ENCODE peak calls at places on chromosomes 5 and 9, in ten cellular contexts. One of them, this sample, is unnamed.

GRCh38 chr9:126380447-126380846 is 53.8 kb downstream of the MVB12B start:
- DNase-seq in uterus: no peak
- DNase-seq in heart right ventricle: no peak
- DNase-seq in A549: no peak
- DNase-seq in HCT116: no peak
- DNase-seq in fibroblast of lung: no peak
- DNase-seq in mesothelial cell of epicardium: no peak
- DNase-seq in lung: no peak
- DNase-seq in AG10803: no peak
- DNase-seq in upper lobe of left lung: no peak
- DNase-seq in this sample: no peak

GRCh38 chr5:169667896-169668674 is 31.0 kb downstream of the DOCK2 start:
- DNase-seq in uterus: no peak
- DNase-seq in heart right ventricle: no peak
- DNase-seq in A549: peak
- DNase-seq in HCT116: no peak
- DNase-seq in fibroblast of lung: peak
- DNase-seq in mesothelial cell of epicardium: no peak
- DNase-seq in lung: no peak
- DNase-seq in AG10803: peak
- DNase-seq in upper lobe of left lung: no peak
- DNase-seq in this sample: no peak

GRCh38 chr9:115350548-115350947 is 232.6 kb upstream of the TNC start:
- DNase-seq in uterus: no peak
- DNase-seq in heart right ventricle: no peak
- DNase-seq in A549: no peak
- DNase-seq in HCT116: no peak
- DNase-seq in fibroblast of lung: no peak
- DNase-seq in mesothelial cell of epicardium: no peak
- DNase-seq in lung: no peak
- DNase-seq in AG10803: no peak
- DNase-seq in upper lobe of left lung: no peak
- DNase-seq in this sample: no peak

GRCh38 chr5:168066536-168067208 is 224.8 kb upstream of the WWC1 start:
- DNase-seq in uterus: no peak
- DNase-seq in heart right ventricle: no peak
- DNase-seq in A549: no peak
- DNase-seq in HCT116: no peak
- DNase-seq in fibroblast of lung: peak
- DNase-seq in mesothelial cell of epicardium: no peak
- DNase-seq in lung: no peak
- DNase-seq in AG10803: no peak
- DNase-seq in upper lobe of left lung: no peak
- DNase-seq in this sample: no peak

GRCh38 chr5:15797116-15797515 is 297.1 kb downstream of the FBXL7 start:
- DNase-seq in uterus: no peak
- DNase-seq in heart right ventricle: no peak
- DNase-seq in A549: no peak
- DNase-seq in HCT116: no peak
- DNase-seq in fibroblast of lung: no peak
- DNase-seq in mesothelial cell of epicardium: no peak
- DNase-seq in lung: no peak
- DNase-seq in AG10803: no peak
- DNase-seq in upper lobe of left lung: no peak
- DNase-seq in this sample: no peak

GRCh38 chr5:141604318-141604717 is 14.5 kb downstream of the DIAPH1 start:
- DNase-seq in uterus: peak
- DNase-seq in heart right ventricle: peak
- DNase-seq in A549: peak
- DNase-seq in HCT116: peak
- DNase-seq in fibroblast of lung: peak
- DNase-seq in mesothelial cell of epicardium: no peak
- DNase-seq in lung: peak
- DNase-seq in AG10803: peak
- DNase-seq in upper lobe of left lung: no peak
- DNase-seq in this sample: no peak

GRCh38 chr5:177496111-177497010 is 1.0 kb downstream of the PDLIM7 start:
- DNase-seq in uterus: peak
- DNase-seq in heart right ventricle: peak
- DNase-seq in A549: peak
- DNase-seq in HCT116: peak
- DNase-seq in fibroblast of lung: peak
- DNase-seq in mesothelial cell of epicardium: peak
- DNase-seq in lung: peak
- DNase-seq in AG10803: peak
- DNase-seq in upper lobe of left lung: peak
- DNase-seq in this sample: no peak

GRCh38 chr5:80125962-80126480 is 90.9 kb downstream of the THBS4 start:
- DNase-seq in uterus: no peak
- DNase-seq in heart right ventricle: no peak
- DNase-seq in A549: no peak
- DNase-seq in HCT116: peak
- DNase-seq in fibroblast of lung: peak
- DNase-seq in mesothelial cell of epicardium: no peak
- DNase-seq in lung: no peak
- DNase-seq in AG10803: peak
- DNase-seq in upper lobe of left lung: no peak
- DNase-seq in this sample: no peak

GRCh38 chr9:107361816-107362215 is 78.7 kb downstream of the RAD23B start:
- DNase-seq in uterus: no peak
- DNase-seq in heart right ventricle: no peak
- DNase-seq in A549: no peak
- DNase-seq in HCT116: no peak
- DNase-seq in fibroblast of lung: no peak
- DNase-seq in mesothelial cell of epicardium: no peak
- DNase-seq in lung: no peak
- DNase-seq in AG10803: no peak
- DNase-seq in upper lobe of left lung: no peak
- DNase-seq in this sample: no peak

GRCh38 chr5:134541736-134542376 is 16.4 kb downstream of the JADE2 start:
- DNase-seq in uterus: no peak
- DNase-seq in heart right ventricle: peak
- DNase-seq in A549: no peak
- DNase-seq in HCT116: no peak
- DNase-seq in fibroblast of lung: no peak
- DNase-seq in mesothelial cell of epicardium: no peak
- DNase-seq in lung: peak
- DNase-seq in AG10803: no peak
- DNase-seq in upper lobe of left lung: no peak
- DNase-seq in this sample: no peak

GRCh38 chr9:107404086-107404590 is 85.4 kb downstream of the KLF4 start:
- DNase-seq in uterus: no peak
- DNase-seq in heart right ventricle: no peak
- DNase-seq in A549: no peak
- DNase-seq in HCT116: no peak
- DNase-seq in fibroblast of lung: no peak
- DNase-seq in mesothelial cell of epicardium: no peak
- DNase-seq in lung: no peak
- DNase-seq in AG10803: no peak
- DNase-seq in upper lobe of left lung: no peak
- DNase-seq in this sample: no peak

DNA sequence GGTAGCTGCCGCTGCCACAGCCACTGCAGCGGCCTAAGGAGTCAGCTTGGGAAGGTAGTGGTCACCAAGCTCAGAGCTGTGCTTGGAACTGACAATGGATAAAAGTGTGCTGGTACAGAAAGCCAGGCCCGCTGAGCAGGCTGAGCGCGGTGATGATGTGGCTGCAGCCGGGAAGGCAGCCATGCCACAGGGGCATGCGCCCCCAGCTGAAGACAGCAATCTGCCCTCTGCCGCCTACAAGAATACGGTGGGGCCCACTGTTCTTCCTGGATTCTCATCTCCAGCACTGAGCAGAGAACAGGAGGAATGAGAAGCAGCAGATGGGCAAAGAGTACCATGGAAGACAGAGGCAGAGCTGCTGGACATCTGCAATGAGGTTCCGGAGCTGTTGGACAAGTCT is 22.6 kb upstream of the ANKRD18A start:
- DNase-seq in uterus: no peak
- DNase-seq in heart right ventricle: no peak
- DNase-seq in A549: no peak
- DNase-seq in HCT116: no peak
- DNase-seq in fibroblast of lung: no peak
- DNase-seq in mesothelial cell of epicardium: no peak
- DNase-seq in lung: no peak
- DNase-seq in AG10803: no peak
- DNase-seq in upper lobe of left lung: peak
- DNase-seq in this sample: no peak
- TF ChIP-seq CTCF in uterus: no peak
- TF ChIP-seq CTCF in heart right ventricle: no peak
- TF ChIP-seq CTCF in A549: no peak
- TF ChIP-seq CTCF in HCT116: no peak
- TF ChIP-seq CTCF in fibroblast of lung: no peak
- TF ChIP-seq CTCF in mesothelial cell of epicardium: no peak
- TF ChIP-seq CTCF in lung: no peak
- TF ChIP-seq CTCF in AG10803: no peak
- TF ChIP-seq CTCF in upper lobe of left lung: no peak
- TF ChIP-seq CTCF in this sample: no peak

GRCh38 chr5:50927953-50928352 is 261.5 kb downstream of the PARP8 start:
- DNase-seq in uterus: no peak
- DNase-seq in heart right ventricle: no peak
- DNase-seq in A549: no peak
- DNase-seq in HCT116: no peak
- DNase-seq in fibroblast of lung: no peak
- DNase-seq in mesothelial cell of epicardium: no peak
- DNase-seq in lung: no peak
- DNase-seq in AG10803: no peak
- DNase-seq in upper lobe of left lung: no peak
- DNase-seq in this sample: no peak

GRCh38 chr5:50923768-50924113 is 257.3 kb downstream of the PARP8 start:
- DNase-seq in uterus: peak
- DNase-seq in heart right ventricle: no peak
- DNase-seq in A549: no peak
- DNase-seq in HCT116: no peak
- DNase-seq in fibroblast of lung: no peak
- DNase-seq in mesothelial cell of epicardium: no peak
- DNase-seq in lung: no peak
- DNase-seq in AG10803: no peak
- DNase-seq in upper lobe of left lung: peak
- DNase-seq in this sample: no peak

GRCh38 chr5:50921366-50922133 is 255.1 kb downstream of the PARP8 start:
- DNase-seq in uterus: no peak
- DNase-seq in heart right ventricle: no peak
- DNase-seq in A549: no peak
- DNase-seq in HCT116: no peak
- DNase-seq in fibroblast of lung: no peak
- DNase-seq in mesothelial cell of epicardium: no peak
- DNase-seq in lung: no peak
- DNase-seq in AG10803: no peak
- DNase-seq in upper lobe of left lung: peak
- DNase-seq in this sample: no peak

DNA sequence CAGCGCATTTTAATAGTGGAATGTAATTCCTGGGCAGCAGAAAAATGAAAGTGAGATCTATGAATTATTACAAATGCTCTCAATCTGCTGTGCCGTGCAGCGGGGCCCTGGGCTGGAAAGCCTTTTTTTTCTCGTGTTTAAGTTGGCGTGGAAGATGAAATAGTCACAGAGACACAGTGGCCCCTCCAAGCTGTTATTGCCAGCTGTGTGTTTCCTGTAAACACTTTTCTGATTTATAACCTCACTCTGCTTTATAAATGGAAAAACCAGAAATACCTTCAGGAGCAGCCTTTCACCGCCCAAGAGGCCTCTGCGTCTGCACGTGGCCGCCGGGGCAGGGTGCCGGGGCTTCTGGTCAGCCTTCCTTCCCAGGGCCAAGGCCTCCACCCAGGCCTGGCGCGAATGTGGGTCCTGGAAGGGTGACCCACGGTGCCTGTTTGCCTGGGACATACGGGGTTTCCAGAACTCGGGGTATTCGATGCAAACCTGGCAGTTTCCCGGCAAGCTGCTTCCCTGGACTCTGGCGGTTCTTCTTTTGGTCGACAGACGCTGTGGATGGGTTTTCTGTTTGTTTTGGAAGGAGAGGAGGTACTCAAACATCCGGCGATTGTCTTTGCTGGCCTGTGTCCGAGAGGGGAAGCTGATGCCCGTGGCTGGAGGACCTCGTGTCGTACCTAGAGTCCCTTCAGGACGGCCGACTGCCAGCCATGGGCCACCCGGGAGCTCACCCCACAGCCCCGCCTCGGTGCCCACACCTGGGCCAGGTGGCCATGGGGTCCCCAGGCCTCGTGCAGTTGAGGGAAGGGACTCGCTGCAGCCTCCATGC is 256.7 kb downstream of the PARP8 start:
- DNase-seq in uterus: peak
- DNase-seq in heart right ventricle: peak
- DNase-seq in A549: no peak
- DNase-seq in HCT116: no peak
- DNase-seq in fibroblast of lung: no peak
- DNase-seq in mesothelial cell of epicardium: no peak
- DNase-seq in lung: no peak
- DNase-seq in AG10803: no peak
- DNase-seq in upper lobe of left lung: peak
- DNase-seq in this sample: no peak
- TF ChIP-seq CTCF in uterus: no peak
- TF ChIP-seq CTCF in heart right ventricle: no peak
- TF ChIP-seq CTCF in A549: no peak
- TF ChIP-seq CTCF in HCT116: peak
- TF ChIP-seq CTCF in fibroblast of lung: no peak
- TF ChIP-seq CTCF in mesothelial cell of epicardium: no peak
- TF ChIP-seq CTCF in lung: no peak
- TF ChIP-seq CTCF in AG10803: no peak
- TF ChIP-seq CTCF in upper lobe of left lung: no peak
- TF ChIP-seq CTCF in this sample: no peak

DNA sequence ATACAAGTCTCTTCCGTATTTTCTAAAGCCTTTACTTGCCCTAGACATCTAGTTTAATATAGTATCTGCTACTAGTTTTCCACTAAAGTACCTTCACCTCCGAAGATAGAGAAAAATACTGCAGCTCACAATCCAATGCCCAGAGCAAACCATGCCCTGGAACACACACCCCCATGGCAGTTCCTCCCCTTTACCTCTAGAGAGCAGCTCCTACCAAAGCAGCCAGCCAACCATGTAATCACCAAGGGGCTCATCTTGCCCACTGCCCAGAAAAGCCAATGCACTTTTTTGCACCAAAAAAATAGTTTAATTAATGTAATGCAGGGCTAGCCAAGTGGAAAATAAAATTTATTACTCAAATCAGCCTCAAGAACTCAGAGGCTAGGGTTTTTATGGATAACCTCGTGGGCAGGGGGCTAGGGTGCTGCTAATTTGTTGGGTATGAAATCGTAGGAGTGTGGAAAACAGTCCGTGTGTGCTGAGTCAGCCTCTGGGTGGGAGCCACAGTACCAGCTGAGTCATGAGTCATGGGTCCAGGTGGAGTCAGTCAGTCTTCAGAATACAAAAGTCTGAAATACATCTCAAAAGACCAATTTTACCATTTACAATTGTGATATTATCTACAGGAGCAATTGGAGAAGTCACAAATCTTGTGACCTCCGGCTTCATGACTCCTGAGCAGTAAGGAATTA is 120.1 kb upstream of the ACO1 start:
- DNase-seq in uterus: peak
- DNase-seq in heart right ventricle: no peak
- DNase-seq in A549: no peak
- DNase-seq in HCT116: no peak
- DNase-seq in fibroblast of lung: peak
- DNase-seq in mesothelial cell of epicardium: no peak
- DNase-seq in lung: no peak
- DNase-seq in AG10803: no peak
- DNase-seq in upper lobe of left lung: no peak
- DNase-seq in this sample: no peak
- TF ChIP-seq CTCF in uterus: no peak
- TF ChIP-seq CTCF in heart right ventricle: no peak
- TF ChIP-seq CTCF in A549: no peak
- TF ChIP-seq CTCF in HCT116: no peak
- TF ChIP-seq CTCF in fibroblast of lung: no peak
- TF ChIP-seq CTCF in mesothelial cell of epicardium: no peak
- TF ChIP-seq CTCF in lung: no peak
- TF ChIP-seq CTCF in AG10803: no peak
- TF ChIP-seq CTCF in upper lobe of left lung: no peak
- TF ChIP-seq CTCF in this sample: no peak

GRCh38 chr9:89592963-89593775 is 11.6 kb upstream of the GADD45G start:
- DNase-seq in uterus: no peak
- DNase-seq in heart right ventricle: no peak
- DNase-seq in A549: peak
- DNase-seq in HCT116: no peak
- DNase-seq in fibroblast of lung: peak
- DNase-seq in mesothelial cell of epicardium: no peak
- DNase-seq in lung: peak
- DNase-seq in AG10803: no peak
- DNase-seq in upper lobe of left lung: no peak
- DNase-seq in this sample: no peak
- TF ChIP-seq CTCF in uterus: no peak
- TF ChIP-seq CTCF in heart right ventricle: no peak
- TF ChIP-seq CTCF in A549: no peak
- TF ChIP-seq CTCF in HCT116: no peak
- TF ChIP-seq CTCF in fibroblast of lung: peak
- TF ChIP-seq CTCF in mesothelial cell of epicardium: no peak
- TF ChIP-seq CTCF in lung: no peak
- TF ChIP-seq CTCF in AG10803: no peak
- TF ChIP-seq CTCF in upper lobe of left lung: no peak
- TF ChIP-seq CTCF in this sample: no peak

This sample was measured in omental fat pad.